ENCODE peak calls at places on chromosomes 13 and 19, in five cellular contexts. T is NT2/D1, W is H1, U is GM12878, I is HepG2. F is an unnamed sample.

GRCh38 chr19:7535993-7536685 is 622 bp downstream of the PNPLA6 start:
- DNase-seq in T (no peak), W (no peak), U (no peak), I (no peak), F (no peak)

GRCh38 chr13:52004508-52005183 is 6.6 kb downstream of the ATP7B start:
- DNase-seq in T (no peak), W (no peak), U (no peak), I (no peak), F (no peak)

GRCh38 chr19:37594982-37595382 is 306 bp downstream of the ZNF540 start:
- DNase-seq in T (no peak), W (no peak), U (peak), I (no peak), F (no peak)

GRCh38 chr19:4579389-4579788 is 19.9 kb upstream of the SEMA6B start:
- DNase-seq in T (no peak), W (no peak), U (no peak), I (no peak), F (no peak)

GRCh38 chr13:51704399-51705306 is 99.3 kb downstream of the DHRS12 start:
- DNase-seq in T (no peak), W (no peak), U (peak), I (no peak), F (no peak)

GRCh38 chr19:31535691-31536460 is 186.6 kb upstream of the TSHZ3 start:
- DNase-seq in T (no peak), W (peak), U (no peak), I (no peak), F (no peak)

GRCh38 chr19:48445256-48445605 is 552 bp upstream of the GRWD1 start:
- DNase-seq in T (no peak), W (peak), U (no peak), I (peak), F (peak)

GRCh38 chr13:109738298-109738746 is 48.1 kb downstream of the IRS2 start:
- DNase-seq in T (no peak), W (no peak), U (no peak), I (no peak), F (no peak)

GRCh38 chr19:42179501-42179817 is 38.0 kb downstream of the DEDD2 start:
- DNase-seq in T (no peak), W (no peak), U (no peak), I (no peak), F (no peak)

GRCh38 chr13:92463134-92463533 is 763.5 kb upstream of the GPC6 start:
- DNase-seq in T (no peak), W (no peak), U (no peak), I (no peak), F (no peak)

DNA sequence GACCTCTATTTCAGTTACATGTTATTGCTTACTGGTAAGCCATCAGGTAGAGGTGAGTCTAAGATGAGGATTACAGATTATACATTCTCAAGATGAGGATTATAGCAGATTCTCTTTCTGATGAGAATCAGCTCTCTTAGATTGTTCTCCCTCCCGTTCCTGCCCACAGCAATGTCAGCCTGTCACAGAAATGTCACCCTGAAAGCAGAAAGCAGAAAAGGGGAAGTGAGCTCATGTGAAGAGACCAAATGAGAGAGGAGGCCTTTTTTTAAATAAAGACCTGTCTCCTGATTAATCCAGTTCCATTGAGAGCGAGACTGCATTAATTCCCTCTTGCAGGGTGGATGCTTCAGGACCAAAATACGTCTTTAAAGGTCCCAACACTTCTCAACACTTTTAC is 445.6 kb downstream of the KCTD12 start:
- DNase-seq in T (no peak), W (no peak), U (peak), I (no peak), F (no peak)
- TF ChIP-seq SUZ12 in T (no peak), W (no peak), U (no peak), I (no peak), F (no peak)

GRCh38 chr19:3448616-3449334 is 31.6 kb downstream of the SMIM24 start:
- DNase-seq in T (no peak), W (no peak), U (no peak), I (no peak), F (no peak)

GRCh38 chr19:3451451-3451866 is 28.9 kb downstream of the SMIM24 start:
- DNase-seq in T (no peak), W (no peak), U (no peak), I (no peak), F (no peak)

GRCh38 chr19:3452456-3453068 is 27.8 kb downstream of the SMIM24 start:
- DNase-seq in T (no peak), W (no peak), U (no peak), I (no peak), F (no peak)

GRCh38 chr19:3453840-3454239 is 26.5 kb downstream of the SMIM24 start:
- DNase-seq in T (no peak), W (no peak), U (no peak), I (no peak), F (no peak)

DNA sequence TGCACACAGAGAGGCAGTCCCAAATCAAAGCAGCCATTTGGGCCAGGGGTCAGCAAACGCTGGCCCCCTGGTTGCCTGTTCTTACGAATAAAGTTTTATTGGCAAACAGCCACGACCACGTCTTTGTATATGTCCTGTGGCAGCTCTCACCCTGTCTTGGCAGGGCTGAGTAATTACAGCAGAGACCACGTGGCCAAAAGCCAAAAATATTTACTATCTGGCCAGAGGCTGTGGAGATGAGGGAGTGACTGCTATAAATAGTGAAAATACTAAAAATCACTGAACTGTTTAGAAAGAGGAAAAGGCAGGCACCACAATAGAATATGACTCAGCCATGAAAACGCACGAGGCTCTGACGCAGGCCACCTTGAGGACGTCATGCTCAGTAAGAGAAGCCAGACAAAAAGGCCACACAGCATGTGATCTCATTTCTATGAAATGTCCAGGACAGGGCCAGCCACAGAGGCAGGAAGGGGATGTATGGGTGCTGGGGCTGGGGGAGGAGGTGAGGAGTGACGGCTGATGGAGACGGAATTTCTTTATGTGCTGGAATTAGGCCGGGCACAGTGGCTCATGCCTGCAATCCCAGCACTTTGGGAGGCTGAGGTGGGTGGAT is 29.4 kb downstream of the SMIM24 start:
- DNase-seq in T (no peak), W (no peak), U (no peak), I (peak), F (no peak)
- TF ChIP-seq SUZ12 in T (no peak), W (no peak), U (no peak), I (no peak), F (no peak)

GRCh38 chr19:43311256-43311655 is 41.9 kb upstream of the PSG9 start:
- DNase-seq in T (no peak), W (no peak), U (no peak), I (no peak), F (no peak)

GRCh38 chr19:43310221-43310620 is 40.9 kb upstream of the PSG9 start:
- DNase-seq in T (no peak), W (no peak), U (no peak), I (no peak), F (no peak)

GRCh38 chr19:43313711-43314495 is 39.6 kb upstream of the CD177 start:
- DNase-seq in T (no peak), W (no peak), U (no peak), I (no peak), F (no peak)

GRCh38 chr19:43308244-43308815 is 39.0 kb upstream of the PSG9 start:
- DNase-seq in T (no peak), W (no peak), U (no peak), I (no peak), F (no peak)

GRCh38 chr19:43311706-43312105 is 41.8 kb upstream of the CD177 start:
- DNase-seq in T (no peak), W (no peak), U (no peak), I (no peak), F (no peak)
- TF ChIP-seq SUZ12 in T (no peak), W (no peak), U (no peak), I (no peak), F (no peak)

GRCh38 chr13:49938274-49938673 is 2.1 kb upstream of the SPRYD7 start:
- DNase-seq in T (no peak), W (no peak), U (no peak), I (peak), F (no peak)
- TF ChIP-seq SUZ12 in T (no peak), W (no peak), U (no peak), I (no peak), F (no peak)

DNA sequence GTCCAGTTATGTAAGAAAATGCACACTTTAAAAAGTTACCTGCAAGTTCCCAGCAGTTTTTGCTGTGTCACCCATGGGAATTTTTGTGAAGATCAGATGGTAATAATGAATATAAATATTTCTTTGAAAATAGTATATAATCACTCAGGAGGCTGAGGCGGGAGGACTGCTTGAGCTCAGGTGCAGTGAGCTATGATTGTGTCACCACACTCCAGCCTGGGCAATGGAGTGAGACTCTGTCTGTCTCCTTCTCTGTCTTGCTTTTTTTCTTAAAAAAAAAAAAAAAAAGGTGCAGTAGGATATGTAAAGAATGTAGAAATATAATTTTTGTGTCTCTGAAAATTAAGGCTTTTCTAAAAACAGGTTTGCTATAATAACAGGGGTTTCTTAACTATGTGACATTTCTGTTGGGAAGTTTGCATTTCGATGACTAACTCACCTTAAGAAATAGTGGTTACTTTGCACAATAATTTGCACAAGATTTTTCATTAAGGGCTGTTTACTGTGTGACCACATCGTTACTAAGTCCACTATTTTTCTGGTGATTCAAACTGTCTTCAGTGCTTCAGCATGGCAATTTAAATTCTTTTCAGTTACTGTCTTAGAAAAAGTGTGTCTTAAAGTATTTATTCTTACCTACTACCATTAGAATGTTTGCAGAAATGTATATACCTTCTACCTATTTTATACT is 37.3 kb downstream of the DNAJC3 start:
- DNase-seq in T (no peak), W (no peak), U (no peak), I (no peak), F (no peak)
- TF ChIP-seq SUZ12 in T (no peak), W (no peak), U (no peak), I (no peak), F (no peak)

GRCh38 chr13:46595136-46595917 is 42.4 kb downstream of the LRCH1 start:
- DNase-seq in T (no peak), W (no peak), U (no peak), I (no peak), F (no peak)
- TF ChIP-seq SUZ12 in T (no peak), W (no peak), U (no peak), I (no peak), F (no peak)

GRCh38 chr13:99258946-99259345 is 767 bp upstream of the GPR18 start:
- DNase-seq in T (no peak), W (no peak), U (no peak), I (no peak), F (no peak)

GRCh38 chr13:99258210-99258860 is at the start of gene GPR18:
- DNase-seq in T (no peak), W (no peak), U (peak), I (no peak), F (no peak)

GRCh38 chr13:99256283-99256682 is 1.9 kb downstream of the GPR18 start:
- DNase-seq in T (no peak), W (no peak), U (no peak), I (no peak), F (no peak)

GRCh38 chr13:99256709-99257108 is 1.5 kb downstream of the GPR18 start:
- DNase-seq in T (no peak), W (no peak), U (no peak), I (no peak), F (no peak)

GRCh38 chr13:99257291-99257690 is 888 bp downstream of the GPR18 start:
- DNase-seq in T (no peak), W (no peak), U (no peak), I (no peak), F (no peak)
- TF ChIP-seq SUZ12 in T (no peak), W (no peak), U (no peak), I (no peak), F (no peak)

DNA sequence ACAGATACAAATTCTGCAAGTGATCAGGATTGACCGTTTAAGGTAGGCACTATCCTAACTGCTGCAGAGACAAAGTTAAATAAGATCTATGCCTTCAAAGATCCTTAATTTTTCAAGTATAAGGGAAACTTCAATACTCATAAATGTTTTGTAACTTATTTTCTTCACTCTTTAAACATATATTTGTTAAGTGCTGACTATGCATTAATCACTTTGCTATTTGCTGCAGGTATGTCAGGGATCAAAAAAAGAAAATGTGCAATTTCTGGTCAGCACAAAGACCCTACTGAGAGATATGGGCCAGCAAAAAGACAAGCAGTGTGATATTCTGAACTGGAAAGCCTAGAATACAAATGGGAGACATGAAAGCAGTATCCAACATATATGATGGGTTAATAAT is 756.1 kb upstream of the PCDH9 start:
- DNase-seq in T (no peak), W (no peak), U (no peak), I (no peak), F (no peak)
- TF ChIP-seq SUZ12 in T (no peak), W (no peak), U (no peak), I (no peak), F (no peak)

F was measured in HEK293T.